ENCODE peak calls at places on chromosomes 7 and 10, in eight cellular contexts. S is IMR-90, X is stomach, L is PC-9, M is omental fat pad, Q is cardiac fibroblast, K is fibroblast of pulmonary artery, J is GM13977. F is an unnamed sample.
A peak's percentile ranks its signal among the peaks of the same experiment; 100 is the strongest.

GRCh38 chr10:639001-639750 is 50.3 kb downstream of the DIP2C start:
- DNase-seq in S (no peak), X (no peak), L (no peak), M (no peak), Q (no peak), K (no peak), J (no peak), F (no peak)

GRCh38 chr7:133310232-133310852 is 57.5 kb downstream of the EXOC4 start:
- DNase-seq in S (peak; percentile 35), X (peak; percentile 43), L (no peak), M (no peak), Q (peak; percentile 46), K (peak; percentile 60), J (no peak), F (no peak)

GRCh38 chr7:141071260-141071854 is 2.5 kb upstream of the TMEM178B start:
- DNase-seq in S (no peak), X (no peak), L (no peak), M (no peak), Q (peak; percentile 22), K (no peak), J (peak; percentile 40), F (peak; percentile 24)

GRCh38 chr10:53601260-53601875 is 828.8 kb upstream of the MBL2 start:
- DNase-seq in S (peak; percentile 28), X (no peak), L (peak; percentile 39), M (no peak), Q (peak; percentile 56), K (peak; percentile 55), J (peak; percentile 17), F (peak; percentile 42)

GRCh38 chr7:142279616-142280015 is 21.8 kb upstream of the PRSS58 start:
- DNase-seq in S (no peak), X (no peak), L (no peak), M (no peak), Q (no peak), K (no peak), J (no peak), F (no peak)

GRCh38 chr10:72740526-72740925 is 48.6 kb downstream of the MCU start:
- DNase-seq in S (peak; percentile 65), X (peak; percentile 60), L (peak; percentile 85), M (no peak), Q (peak; percentile 66), K (peak; percentile 42), J (no peak), F (peak; percentile 67)

GRCh38 chr10:103936022-103936421 is 18.0 kb upstream of the STN1 start:
- DNase-seq in S (no peak), X (no peak), L (no peak), M (no peak), Q (no peak), K (no peak), J (no peak), F (no peak)

GRCh38 chr10:51683031-51683830 is 16.2 kb downstream of the CSTF2T start:
- DNase-seq in S (peak; percentile 35), X (no peak), L (peak; percentile 75), M (no peak), Q (peak; percentile 67), K (peak; percentile 64), J (no peak), F (peak; percentile 81)

GRCh38 chr10:42753126-42753506 is 29.5 kb upstream of the BMS1 start:
- DNase-seq in S (peak; percentile 55), X (peak; percentile 83), L (no peak), M (peak; percentile 63), Q (peak; percentile 75), K (peak; percentile 78), J (peak; percentile 59), F (peak; percentile 72)

GRCh38 chr7:27695096-27695495 is 32.4 kb upstream of the HIBADH start:
- DNase-seq in S (peak; percentile 85), X (no peak), L (no peak), M (no peak), Q (no peak), K (no peak), J (no peak), F (no peak)

GRCh38 chr10:127020260-127020659 is 115.0 kb downstream of the DOCK1 start:
- DNase-seq in S (no peak), X (no peak), L (no peak), M (no peak), Q (no peak), K (no peak), J (no peak), F (no peak)

DNA sequence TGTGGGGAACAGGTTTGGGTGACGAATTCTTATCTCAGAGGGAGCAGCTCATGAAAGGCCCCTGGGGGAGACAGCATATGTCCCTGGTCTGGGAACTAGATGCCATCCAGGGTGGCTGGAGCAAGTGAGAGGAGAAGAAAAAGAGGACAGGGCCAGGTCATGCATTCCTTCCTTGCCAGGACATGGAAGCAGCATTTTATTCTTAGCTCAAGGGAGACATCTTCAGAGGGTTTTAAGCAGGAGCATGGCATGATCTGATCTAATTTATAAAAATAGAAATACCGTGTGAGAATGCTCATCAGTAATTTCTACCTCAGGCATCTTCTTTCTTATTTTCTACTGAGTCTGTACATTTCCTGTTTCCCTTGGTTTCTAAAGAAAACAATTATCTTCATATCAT is 386.0 kb downstream of the GALNT17 start:
- DNase-seq in S (no peak), X (no peak), L (no peak), M (no peak), Q (no peak), K (no peak), J (no peak), F (peak; percentile 12)
- TF ChIP-seq CTCF in S (no peak), X (no peak), L (no peak), M (no peak), Q (no peak), K (no peak), J (no peak), F (no peak)

GRCh38 chr10:31739146-31739545 is 189.5 kb downstream of the ARHGAP12 start:
- DNase-seq in S (no peak), X (no peak), L (no peak), M (no peak), Q (no peak), K (no peak), J (no peak), F (no peak)
- TF ChIP-seq CTCF in S (no peak), X (no peak), L (no peak), M (no peak), Q (no peak), K (no peak), J (no peak), F (no peak)

GRCh38 chr7:36047254-36047653 is 105.8 kb upstream of the EEPD1 start:
- DNase-seq in S (no peak), X (no peak), L (no peak), M (no peak), Q (peak; percentile 10), K (no peak), J (no peak), F (no peak)
- TF ChIP-seq CTCF in S (no peak), X (no peak), L (peak; percentile 28), M (no peak), Q (peak; percentile 22), K (peak; percentile 16), J (no peak), F (peak; percentile 28)

GRCh38 chr7:115218076-115218475 is 296.2 kb downstream of the MDFIC start:
- DNase-seq in S (no peak), X (no peak), L (peak; percentile 38), M (no peak), Q (no peak), K (no peak), J (no peak), F (no peak)

GRCh38 chr7:115221484-115221883 is 299.6 kb downstream of the MDFIC start:
- DNase-seq in S (peak; percentile 54), X (no peak), L (no peak), M (no peak), Q (no peak), K (no peak), J (no peak), F (no peak)

GRCh38 chr7:115216652-115217051 is 294.8 kb downstream of the MDFIC start:
- DNase-seq in S (peak; percentile 24), X (no peak), L (no peak), M (no peak), Q (no peak), K (no peak), J (no peak), F (no peak)

DNA sequence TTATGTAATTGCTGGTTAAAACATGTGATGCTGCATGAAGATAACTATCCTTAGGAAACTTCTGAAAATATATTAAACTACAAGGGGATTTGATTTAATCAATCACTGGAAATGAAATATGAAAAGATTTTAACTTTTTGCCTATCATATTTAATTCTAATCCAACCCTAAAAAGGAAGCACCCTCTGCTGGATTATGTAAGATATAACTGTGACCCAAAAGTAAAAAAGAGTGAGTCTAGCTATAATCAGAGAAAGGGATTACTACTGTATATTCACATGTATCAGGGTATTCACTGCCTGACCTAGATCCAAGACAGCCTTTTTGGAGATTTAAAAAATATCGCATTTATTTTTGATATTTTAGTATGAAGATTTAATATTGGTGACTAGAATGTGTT is 295.5 kb downstream of the MDFIC start:
- DNase-seq in S (no peak), X (no peak), L (no peak), M (no peak), Q (peak; percentile 19), K (peak; percentile 31), J (peak; percentile 6), F (peak; percentile 16)
- TF ChIP-seq CTCF in S (peak; percentile 28), X (peak; percentile 14), L (peak; percentile 26), M (no peak), Q (peak; percentile 32), K (peak; percentile 38), J (peak; percentile 34), F (peak; percentile 37)

DNA sequence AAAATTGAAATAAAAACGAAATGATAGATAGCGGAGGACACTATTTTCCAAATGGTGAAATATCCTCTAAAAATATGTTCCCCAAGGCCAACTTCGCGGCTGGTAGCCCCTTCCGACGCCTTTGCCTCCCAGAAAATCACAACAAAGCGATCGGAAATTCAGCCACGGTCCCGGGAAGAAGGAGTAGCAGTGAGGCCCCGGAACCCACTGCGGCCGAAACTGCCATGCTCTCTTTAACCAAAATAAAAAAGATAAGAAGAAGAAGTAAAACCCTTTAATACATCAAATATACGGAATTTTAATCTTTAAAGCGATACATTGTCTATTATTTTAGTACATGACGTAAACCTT is 4.0 kb downstream of the ZNF503 start:
- DNase-seq in S (no peak), X (no peak), L (peak; percentile 21), M (no peak), Q (peak; percentile 36), K (no peak), J (peak; percentile 24), F (peak; percentile 18)
- TF ChIP-seq CTCF in S (no peak), X (no peak), L (no peak), M (no peak), Q (no peak), K (no peak), J (no peak), F (no peak)

F was measured in fibroblast of mammary gland.